ENCODE peak calls at places on chromosomes 6 and 20, in five cellular contexts. One of them, this sample, is unnamed.

GRCh38 chr6:50654155-50654554 is 59.2 kb upstream of the TFAP2D start:
- DNase-seq in nephron progenitor cell: no peak
- DNase-seq in choroid plexus epithelial cell: no peak
- DNase-seq in bronchial epithelial cell: peak; percentile 26
- DNase-seq in H9: no peak
- DNase-seq in this sample: no peak

GRCh38 chr20:37796733-37797132 is 102.9 kb downstream of the CTNNBL1 start:
- DNase-seq in nephron progenitor cell: no peak
- DNase-seq in choroid plexus epithelial cell: no peak
- DNase-seq in bronchial epithelial cell: no peak
- DNase-seq in H9: no peak
- DNase-seq in this sample: no peak

GRCh38 chr20:49615401-49616153 is 47.6 kb upstream of the PTGIS start:
- DNase-seq in nephron progenitor cell: no peak
- DNase-seq in choroid plexus epithelial cell: no peak
- DNase-seq in bronchial epithelial cell: no peak
- DNase-seq in H9: no peak
- DNase-seq in this sample: peak; percentile 18

GRCh38 chr6:95660544-95660943 is 83.2 kb downstream of the MANEA start:
- DNase-seq in nephron progenitor cell: no peak
- DNase-seq in choroid plexus epithelial cell: no peak
- DNase-seq in bronchial epithelial cell: no peak
- DNase-seq in H9: no peak
- DNase-seq in this sample: no peak

GRCh38 chr20:38127920-38128528 is 37.0 kb downstream of the TGM2 start:
- DNase-seq in nephron progenitor cell: no peak
- DNase-seq in choroid plexus epithelial cell: no peak
- DNase-seq in bronchial epithelial cell: no peak
- DNase-seq in H9: no peak
- DNase-seq in this sample: no peak

GRCh38 chr20:24981750-24982149 is 10.8 kb downstream of the APMAP start:
- DNase-seq in nephron progenitor cell: no peak
- DNase-seq in choroid plexus epithelial cell: no peak
- DNase-seq in bronchial epithelial cell: no peak
- DNase-seq in H9: peak; percentile 4
- DNase-seq in this sample: no peak

GRCh38 chr6:161195418-161195817 is 78.4 kb downstream of the AGPAT4 start:
- DNase-seq in nephron progenitor cell: no peak
- DNase-seq in choroid plexus epithelial cell: no peak
- DNase-seq in bronchial epithelial cell: no peak
- DNase-seq in H9: no peak
- DNase-seq in this sample: no peak

GRCh38 chr6:163420315-163420667 is 5.8 kb downstream of the QKI start:
- DNase-seq in nephron progenitor cell: no peak
- DNase-seq in choroid plexus epithelial cell: peak; percentile 67
- DNase-seq in bronchial epithelial cell: no peak
- DNase-seq in H9: no peak
- DNase-seq in this sample: no peak

GRCh38 chr6:144219056-144219685 is 66.0 kb upstream of the UTRN start:
- DNase-seq in nephron progenitor cell: no peak
- DNase-seq in choroid plexus epithelial cell: peak; percentile 82
- DNase-seq in bronchial epithelial cell: peak; percentile 67
- DNase-seq in H9: no peak
- DNase-seq in this sample: peak; percentile 66

GRCh38 chr6:157628463-157628862 is 194.6 kb upstream of the SNX9 start:
- DNase-seq in nephron progenitor cell: no peak
- DNase-seq in choroid plexus epithelial cell: no peak
- DNase-seq in bronchial epithelial cell: no peak
- DNase-seq in H9: no peak
- DNase-seq in this sample: no peak

GRCh38 chr6:110731898-110732297 is 83.4 kb downstream of the CDK19 start:
- DNase-seq in nephron progenitor cell: no peak
- DNase-seq in choroid plexus epithelial cell: no peak
- DNase-seq in bronchial epithelial cell: no peak
- DNase-seq in H9: no peak
- DNase-seq in this sample: no peak

GRCh38 chr20:19885981-19886665 is 128.1 kb downstream of the RIN2 start:
- DNase-seq in nephron progenitor cell: no peak
- DNase-seq in choroid plexus epithelial cell: no peak
- DNase-seq in bronchial epithelial cell: peak; percentile 38
- DNase-seq in H9: peak; percentile 29
- DNase-seq in this sample: peak; percentile 51

GRCh38 chr20:59149678-59150504 is 13.7 kb upstream of the ZNF831 start:
- DNase-seq in nephron progenitor cell: peak; percentile 37
- DNase-seq in choroid plexus epithelial cell: no peak
- DNase-seq in bronchial epithelial cell: no peak
- DNase-seq in H9: no peak
- DNase-seq in this sample: no peak

GRCh38 chr20:35363190-35363589 is 48.6 kb downstream of the UQCC1 start:
- DNase-seq in nephron progenitor cell: no peak
- DNase-seq in choroid plexus epithelial cell: peak; percentile 41
- DNase-seq in bronchial epithelial cell: no peak
- DNase-seq in H9: no peak
- DNase-seq in this sample: no peak

GRCh38 chr6:131982740-131983259 is 31.6 kb upstream of the CCN2 start:
- DNase-seq in nephron progenitor cell: no peak
- DNase-seq in choroid plexus epithelial cell: peak; percentile 88
- DNase-seq in bronchial epithelial cell: peak; percentile 5
- DNase-seq in H9: no peak
- DNase-seq in this sample: peak; percentile 75

GRCh38 chr6:55276745-55277627 is 50.3 kb upstream of the GFRAL start:
- DNase-seq in nephron progenitor cell: peak; percentile 39
- DNase-seq in choroid plexus epithelial cell: peak; percentile 90
- DNase-seq in bronchial epithelial cell: peak; percentile 56
- DNase-seq in H9: peak; percentile 54
- DNase-seq in this sample: peak; percentile 50

GRCh38 chr6:25359891-25360290 is 80.7 kb downstream of the CARMIL1 start:
- DNase-seq in nephron progenitor cell: no peak
- DNase-seq in choroid plexus epithelial cell: no peak
- DNase-seq in bronchial epithelial cell: no peak
- DNase-seq in H9: no peak
- DNase-seq in this sample: no peak

GRCh38 chr6:126540161-126540560 is 200.2 kb downstream of the CENPW start:
- DNase-seq in nephron progenitor cell: no peak
- DNase-seq in choroid plexus epithelial cell: peak; percentile 25
- DNase-seq in bronchial epithelial cell: no peak
- DNase-seq in H9: no peak
- DNase-seq in this sample: no peak

GRCh38 chr20:16434087-16434664 is 139.1 kb downstream of the KIF16B start:
- DNase-seq in nephron progenitor cell: peak; percentile 72
- DNase-seq in choroid plexus epithelial cell: peak; percentile 63
- DNase-seq in bronchial epithelial cell: peak; percentile 38
- DNase-seq in H9: peak; percentile 84
- DNase-seq in this sample: no peak

GRCh38 chr6:119636060-119636459 is 286.5 kb upstream of the MAN1A1 start:
- DNase-seq in nephron progenitor cell: no peak
- DNase-seq in choroid plexus epithelial cell: no peak
- DNase-seq in bronchial epithelial cell: no peak
- DNase-seq in H9: no peak
- DNase-seq in this sample: no peak

GRCh38 chr20:37821691-37822655 is 81.0 kb upstream of the VSTM2L start:
- DNase-seq in nephron progenitor cell: no peak
- DNase-seq in choroid plexus epithelial cell: peak; percentile 83
- DNase-seq in bronchial epithelial cell: no peak
- DNase-seq in H9: no peak
- DNase-seq in this sample: peak; percentile 89

GRCh38 chr6:41200901-41201783 is at the start of gene TREML2:
- DNase-seq in nephron progenitor cell: no peak
- DNase-seq in choroid plexus epithelial cell: no peak
- DNase-seq in bronchial epithelial cell: no peak
- DNase-seq in H9: no peak
- DNase-seq in this sample: no peak

GRCh38 chr6:81003156-81003555 is 749.3 kb downstream of the TENT5A start:
- DNase-seq in nephron progenitor cell: no peak
- DNase-seq in choroid plexus epithelial cell: peak; percentile 50
- DNase-seq in bronchial epithelial cell: peak; percentile 1
- DNase-seq in H9: no peak
- DNase-seq in this sample: peak; percentile 19

GRCh38 chr20:52035977-52036376 is 155.6 kb downstream of the ZFP64 start:
- DNase-seq in nephron progenitor cell: no peak
- DNase-seq in choroid plexus epithelial cell: no peak
- DNase-seq in bronchial epithelial cell: peak; percentile 25
- DNase-seq in H9: no peak
- DNase-seq in this sample: no peak

GRCh38 chr6:43019152-43019551 is 2.3 kb upstream of the RRP36 start:
- DNase-seq in nephron progenitor cell: no peak
- DNase-seq in choroid plexus epithelial cell: no peak
- DNase-seq in bronchial epithelial cell: no peak
- DNase-seq in H9: no peak
- DNase-seq in this sample: no peak

GRCh38 chr6:88641178-88641903 is 322.1 kb downstream of the RNGTT start:
- DNase-seq in nephron progenitor cell: no peak
- DNase-seq in choroid plexus epithelial cell: no peak
- DNase-seq in bronchial epithelial cell: no peak
- DNase-seq in H9: no peak
- DNase-seq in this sample: no peak

GRCh38 chr6:140663094-140663493 is 1288.6 kb upstream of the CITED2 start:
- DNase-seq in nephron progenitor cell: no peak
- DNase-seq in choroid plexus epithelial cell: no peak
- DNase-seq in bronchial epithelial cell: no peak
- DNase-seq in H9: no peak
- DNase-seq in this sample: no peak

GRCh38 chr6:68636710-68637470 is 1.8 kb downstream of the ADGRB3 start:
- DNase-seq in nephron progenitor cell: no peak
- DNase-seq in choroid plexus epithelial cell: no peak
- DNase-seq in bronchial epithelial cell: no peak
- DNase-seq in H9: no peak
- DNase-seq in this sample: no peak

GRCh38 chr6:68635412-68635705 is 277 bp downstream of the ADGRB3 start:
- DNase-seq in nephron progenitor cell: no peak
- DNase-seq in choroid plexus epithelial cell: no peak
- DNase-seq in bronchial epithelial cell: no peak
- DNase-seq in H9: no peak
- DNase-seq in this sample: no peak

GRCh38 chr6:68634503-68635411 is at the start of gene ADGRB3:
- DNase-seq in nephron progenitor cell: peak; percentile 90
- DNase-seq in choroid plexus epithelial cell: peak; percentile 70
- DNase-seq in bronchial epithelial cell: peak; percentile 27
- DNase-seq in H9: peak; percentile 77
- DNase-seq in this sample: no peak

GRCh38 chr6:68637782-68638181 is 2.7 kb downstream of the ADGRB3 start:
- DNase-seq in nephron progenitor cell: no peak
- DNase-seq in choroid plexus epithelial cell: no peak
- DNase-seq in bronchial epithelial cell: no peak
- DNase-seq in H9: no peak
- DNase-seq in this sample: no peak

DNA sequence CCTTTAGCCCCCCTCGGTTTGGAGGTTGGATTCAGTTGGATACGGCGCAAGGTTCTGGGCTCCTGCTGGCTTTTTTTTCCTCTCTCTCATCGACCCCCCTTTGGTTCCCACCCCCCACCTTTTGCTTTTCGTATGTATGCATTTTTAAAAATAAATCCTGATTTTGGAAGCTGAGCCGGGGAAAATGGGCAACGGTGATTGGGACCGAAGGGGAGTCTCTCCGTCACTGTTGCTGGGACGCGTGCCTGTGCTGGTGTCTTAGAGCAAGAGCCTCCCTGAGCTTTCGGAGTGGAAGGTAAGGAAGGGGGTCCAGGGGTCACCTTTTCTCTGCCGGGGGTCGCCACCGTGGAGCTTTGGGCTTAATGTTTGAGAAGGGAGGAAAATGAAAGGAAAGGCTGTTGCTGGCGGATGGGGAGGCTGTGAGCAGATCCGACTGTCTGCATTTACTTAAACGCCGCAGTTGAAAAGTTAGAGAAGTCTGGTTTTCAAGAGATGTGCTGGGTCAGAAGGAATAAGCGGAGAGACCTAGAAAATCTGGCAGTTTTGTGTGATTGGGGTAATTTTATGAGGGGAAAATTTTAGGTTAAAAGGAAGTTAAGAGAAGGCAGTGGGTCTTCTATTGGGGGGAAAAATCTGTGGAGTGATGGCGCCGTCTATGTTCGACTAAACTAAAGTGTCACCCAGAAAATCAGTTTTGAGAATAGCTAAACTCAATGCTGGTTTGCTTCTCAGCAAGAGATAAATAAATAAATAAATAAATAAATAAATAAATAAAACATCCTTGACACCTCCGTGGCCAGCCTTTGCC is 828 bp downstream of the ADGRB3 start:
- DNase-seq in nephron progenitor cell: peak; percentile 35
- DNase-seq in choroid plexus epithelial cell: peak; percentile 36
- DNase-seq in bronchial epithelial cell: no peak
- DNase-seq in H9: peak; percentile 33
- DNase-seq in this sample: no peak
- TF ChIP-seq CTCF in nephron progenitor cell: no peak
- TF ChIP-seq CTCF in choroid plexus epithelial cell: no peak
- TF ChIP-seq CTCF in bronchial epithelial cell: no peak
- TF ChIP-seq CTCF in H9: no peak
- TF ChIP-seq CTCF in this sample: no peak

GRCh38 chr20:23361108-23361650 is 803 bp upstream of the GZF1 start:
- DNase-seq in nephron progenitor cell: no peak
- DNase-seq in choroid plexus epithelial cell: peak; percentile 55
- DNase-seq in bronchial epithelial cell: peak; percentile 55
- DNase-seq in H9: no peak
- DNase-seq in this sample: no peak
- TF ChIP-seq CTCF in nephron progenitor cell: no peak
- TF ChIP-seq CTCF in choroid plexus epithelial cell: no peak
- TF ChIP-seq CTCF in bronchial epithelial cell: no peak
- TF ChIP-seq CTCF in H9: no peak
- TF ChIP-seq CTCF in this sample: peak; percentile 39

DNA sequence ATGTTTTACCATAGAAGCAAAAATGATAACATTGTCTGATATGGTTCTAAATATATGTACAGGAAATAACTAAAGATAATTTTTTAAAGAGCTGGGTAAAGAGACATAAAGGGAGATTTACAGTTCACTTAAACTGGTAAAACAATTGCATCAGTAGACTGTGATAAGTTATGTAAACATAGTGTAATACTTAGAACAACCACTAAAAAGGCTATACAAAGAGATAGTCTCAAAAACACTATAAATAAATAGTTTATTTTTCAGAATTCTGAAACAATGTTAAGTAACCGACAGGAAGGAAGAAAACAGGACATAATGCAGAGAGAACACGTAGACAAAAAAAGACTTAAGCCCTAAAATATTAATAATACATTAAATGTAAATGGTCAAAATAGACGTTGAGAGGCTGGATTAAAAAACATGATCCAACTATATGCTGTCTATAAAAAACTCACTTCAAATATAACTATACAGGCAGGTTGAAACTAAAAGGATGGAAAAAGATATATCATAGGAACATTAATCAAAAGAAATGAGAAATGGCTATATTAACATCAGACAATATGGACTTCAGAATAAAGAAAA is 32.7 kb upstream of the ATXN1 start:
- DNase-seq in nephron progenitor cell: no peak
- DNase-seq in choroid plexus epithelial cell: no peak
- DNase-seq in bronchial epithelial cell: no peak
- DNase-seq in H9: no peak
- DNase-seq in this sample: no peak
- TF ChIP-seq CTCF in nephron progenitor cell: no peak
- TF ChIP-seq CTCF in choroid plexus epithelial cell: no peak
- TF ChIP-seq CTCF in bronchial epithelial cell: no peak
- TF ChIP-seq CTCF in H9: no peak
- TF ChIP-seq CTCF in this sample: peak; percentile 60

DNA sequence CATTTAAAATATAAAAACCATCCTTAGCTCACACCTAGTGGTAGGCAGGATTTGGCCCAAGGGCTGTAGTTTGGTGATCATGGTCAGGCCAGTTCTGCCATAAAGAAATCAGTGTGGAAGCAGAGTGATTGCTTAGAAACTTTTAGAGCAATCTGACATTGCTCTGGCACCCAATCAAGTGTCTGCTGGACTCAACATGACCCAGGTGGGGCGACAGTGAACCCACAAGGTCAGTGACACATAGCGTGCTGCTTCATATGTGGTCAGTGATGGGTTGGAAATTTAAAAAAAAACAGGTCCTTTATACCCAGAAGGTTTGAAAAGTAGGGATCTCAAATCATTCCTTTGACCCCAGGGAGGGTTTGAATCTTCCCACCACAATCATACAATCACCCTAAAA is 107.9 kb downstream of the BANF2 start:
- DNase-seq in nephron progenitor cell: no peak
- DNase-seq in choroid plexus epithelial cell: peak; percentile 45
- DNase-seq in bronchial epithelial cell: no peak
- DNase-seq in H9: no peak
- DNase-seq in this sample: peak; percentile 22
- TF ChIP-seq CTCF in nephron progenitor cell: no peak
- TF ChIP-seq CTCF in choroid plexus epithelial cell: peak; percentile 14
- TF ChIP-seq CTCF in bronchial epithelial cell: no peak
- TF ChIP-seq CTCF in H9: no peak
- TF ChIP-seq CTCF in this sample: peak; percentile 13

This sample was measured in HFFc6.